ENCODE peak calls at places on chromosome 20, in four cellular contexts. One of them, this sample, is unnamed.

GRCh38 chr20:42260216-42260615 is 642.0 kb upstream of the CHD6 start:
- DNase-seq in thyroid gland: no peak
- DNase-seq in neural progenitor cell: peak; percentile 18
- DNase-seq in iPS DF 6.9: no peak
- DNase-seq in this sample: no peak

GRCh38 chr20:1324598-1325172 is 4.3 kb downstream of the SDCBP2 start:
- DNase-seq in thyroid gland: no peak
- DNase-seq in neural progenitor cell: no peak
- DNase-seq in iPS DF 6.9: no peak
- DNase-seq in this sample: no peak

GRCh38 chr20:19288636-19289035 is 76.2 kb downstream of the SLC24A3 start:
- DNase-seq in thyroid gland: no peak
- DNase-seq in neural progenitor cell: no peak
- DNase-seq in iPS DF 6.9: no peak
- DNase-seq in this sample: no peak

GRCh38 chr20:46770330-46771194 is 61.1 kb downstream of the SLC2A10 start:
- DNase-seq in thyroid gland: no peak
- DNase-seq in neural progenitor cell: no peak
- DNase-seq in iPS DF 6.9: no peak
- DNase-seq in this sample: no peak

GRCh38 chr20:15328084-15328483 is 990.7 kb upstream of the FLRT3 start:
- DNase-seq in thyroid gland: peak; percentile 69
- DNase-seq in neural progenitor cell: no peak
- DNase-seq in iPS DF 6.9: no peak
- DNase-seq in this sample: no peak

GRCh38 chr20:62591122-62591468 is 51.2 kb upstream of the SLCO4A1 start:
- DNase-seq in thyroid gland: no peak
- DNase-seq in neural progenitor cell: no peak
- DNase-seq in iPS DF 6.9: no peak
- DNase-seq in this sample: no peak

GRCh38 chr20:17614176-17614811 is 44.4 kb downstream of the DSTN start:
- DNase-seq in thyroid gland: no peak
- DNase-seq in neural progenitor cell: no peak
- DNase-seq in iPS DF 6.9: no peak
- DNase-seq in this sample: peak; percentile 70

GRCh38 chr20:58875111-58875510 is 22.6 kb downstream of the GNAS start:
- DNase-seq in thyroid gland: no peak
- DNase-seq in neural progenitor cell: peak; percentile 61
- DNase-seq in iPS DF 6.9: no peak
- DNase-seq in this sample: no peak

GRCh38 chr20:9955646-9956045 is 79.1 kb upstream of the ANKEF1 start:
- DNase-seq in thyroid gland: no peak
- DNase-seq in neural progenitor cell: no peak
- DNase-seq in iPS DF 6.9: no peak
- DNase-seq in this sample: no peak

GRCh38 chr20:54062812-54063280 is 7.5 kb downstream of the BCAS1 start:
- DNase-seq in thyroid gland: no peak
- DNase-seq in neural progenitor cell: peak; percentile 46
- DNase-seq in iPS DF 6.9: no peak
- DNase-seq in this sample: no peak

GRCh38 chr20:45041464-45042337 is 59.2 kb downstream of the KCNS1 start:
- DNase-seq in thyroid gland: no peak
- DNase-seq in neural progenitor cell: no peak
- DNase-seq in iPS DF 6.9: peak; percentile 25
- DNase-seq in this sample: no peak

GRCh38 chr20:45779011-45779915 is 12.4 kb downstream of the WFDC3 start:
- DNase-seq in thyroid gland: peak; percentile 95
- DNase-seq in neural progenitor cell: no peak
- DNase-seq in iPS DF 6.9: no peak
- DNase-seq in this sample: peak; percentile 89

GRCh38 chr20:16069416-16070010 is 503.7 kb downstream of the KIF16B start:
- DNase-seq in thyroid gland: no peak
- DNase-seq in neural progenitor cell: no peak
- DNase-seq in iPS DF 6.9: no peak
- DNase-seq in this sample: no peak

GRCh38 chr20:58077282-58077681 is 151.2 kb downstream of the ANKRD60 start:
- DNase-seq in thyroid gland: no peak
- DNase-seq in neural progenitor cell: no peak
- DNase-seq in iPS DF 6.9: no peak
- DNase-seq in this sample: no peak

GRCh38 chr20:41232971-41233926 is 84.3 kb downstream of the ZHX3 start:
- DNase-seq in thyroid gland: no peak
- DNase-seq in neural progenitor cell: no peak
- DNase-seq in iPS DF 6.9: no peak
- DNase-seq in this sample: no peak
- H3K4me3 ChIP-seq in thyroid gland: no peak overlapping the region
- H3K4me3 ChIP-seq in neural progenitor cell: no peak overlapping the region
- H3K4me3 ChIP-seq in iPS DF 6.9: no peak overlapping the region
- H3K4me3 ChIP-seq in this sample: no peak overlapping the region

GRCh38 chr20:7773511-7773910 is 166.7 kb downstream of the HAO1 start:
- DNase-seq in thyroid gland: no peak
- DNase-seq in neural progenitor cell: no peak
- DNase-seq in iPS DF 6.9: no peak
- DNase-seq in this sample: no peak
- H3K9me3 ChIP-seq in thyroid gland: no peaks in the 10 kb centered on the region
- H3K9me3 ChIP-seq in neural progenitor cell: no peaks in the 10 kb centered on the region
- H3K9me3 ChIP-seq in iPS DF 6.9: peaks cover 4% of the 10 kb centered on the region
- H3K9me3 ChIP-seq in this sample: no peaks in the 10 kb centered on the region

GRCh38 chr20:24586523-24586840 is 117.1 kb downstream of the SYNDIG1 start:
- DNase-seq in thyroid gland: no peak
- DNase-seq in neural progenitor cell: no peak
- DNase-seq in iPS DF 6.9: no peak
- DNase-seq in this sample: no peak
- H3K4me3 ChIP-seq in thyroid gland: no peak overlapping the region
- H3K4me3 ChIP-seq in neural progenitor cell: no peak overlapping the region
- H3K4me3 ChIP-seq in iPS DF 6.9: no peak overlapping the region
- H3K4me3 ChIP-seq in this sample: no peak overlapping the region

GRCh38 chr20:60117040-60117439 is 158.8 kb downstream of the CDH26 start:
- DNase-seq in thyroid gland: no peak
- DNase-seq in neural progenitor cell: no peak
- DNase-seq in iPS DF 6.9: no peak
- DNase-seq in this sample: no peak
- H3K9me3 ChIP-seq in thyroid gland: no peaks in the 10 kb centered on the region
- H3K9me3 ChIP-seq in neural progenitor cell: no peaks in the 10 kb centered on the region
- H3K9me3 ChIP-seq in iPS DF 6.9: no peaks in the 10 kb centered on the region
- H3K9me3 ChIP-seq in this sample: no peaks in the 10 kb centered on the region

GRCh38 chr20:64080813-64081619 is 1.1 kb downstream of the OPRL1 start:
- DNase-seq in thyroid gland: no peak
- DNase-seq in neural progenitor cell: no peak
- DNase-seq in iPS DF 6.9: no peak
- DNase-seq in this sample: no peak
- H3K4me3 ChIP-seq in thyroid gland: no peak overlapping the region
- H3K4me3 ChIP-seq in neural progenitor cell: peak overlapping the region; percentile 77
- H3K4me3 ChIP-seq in iPS DF 6.9: no peak overlapping the region
- H3K4me3 ChIP-seq in this sample: no peak overlapping the region

GRCh38 chr20:36988494-36988966 is 37.0 kb upstream of the SAMHD1 start:
- DNase-seq in thyroid gland: no peak
- DNase-seq in neural progenitor cell: no peak
- DNase-seq in iPS DF 6.9: no peak
- DNase-seq in this sample: no peak
- H3K9me3 ChIP-seq in thyroid gland: no peaks in the 10 kb centered on the region
- H3K9me3 ChIP-seq in neural progenitor cell: no peaks in the 10 kb centered on the region
- H3K9me3 ChIP-seq in iPS DF 6.9: no peaks in the 10 kb centered on the region
- H3K9me3 ChIP-seq in this sample: no peaks in the 10 kb centered on the region

GRCh38 chr20:61121661-61122060 is 130.4 kb upstream of the CDH4 start:
- DNase-seq in thyroid gland: no peak
- DNase-seq in neural progenitor cell: no peak
- DNase-seq in iPS DF 6.9: no peak
- DNase-seq in this sample: no peak

GRCh38 chr20:61123751-61124368 is 128.2 kb upstream of the CDH4 start:
- DNase-seq in thyroid gland: no peak
- DNase-seq in neural progenitor cell: no peak
- DNase-seq in iPS DF 6.9: no peak
- DNase-seq in this sample: no peak

GRCh38 chr20:61125076-61125475 is 127.0 kb upstream of the CDH4 start:
- DNase-seq in thyroid gland: no peak
- DNase-seq in neural progenitor cell: no peak
- DNase-seq in iPS DF 6.9: no peak
- DNase-seq in this sample: no peak

GRCh38 chr20:61125536-61126180 is 126.4 kb upstream of the CDH4 start:
- DNase-seq in thyroid gland: no peak
- DNase-seq in neural progenitor cell: no peak
- DNase-seq in iPS DF 6.9: no peak
- DNase-seq in this sample: no peak

GRCh38 chr20:61123286-61123685 is 128.8 kb upstream of the CDH4 start:
- DNase-seq in thyroid gland: no peak
- DNase-seq in neural progenitor cell: no peak
- DNase-seq in iPS DF 6.9: no peak
- DNase-seq in this sample: no peak
- H3K4me3 ChIP-seq in thyroid gland: no peak overlapping the region
- H3K4me3 ChIP-seq in neural progenitor cell: no peak overlapping the region
- H3K4me3 ChIP-seq in iPS DF 6.9: no peak overlapping the region
- H3K4me3 ChIP-seq in this sample: no peak overlapping the region

DNA sequence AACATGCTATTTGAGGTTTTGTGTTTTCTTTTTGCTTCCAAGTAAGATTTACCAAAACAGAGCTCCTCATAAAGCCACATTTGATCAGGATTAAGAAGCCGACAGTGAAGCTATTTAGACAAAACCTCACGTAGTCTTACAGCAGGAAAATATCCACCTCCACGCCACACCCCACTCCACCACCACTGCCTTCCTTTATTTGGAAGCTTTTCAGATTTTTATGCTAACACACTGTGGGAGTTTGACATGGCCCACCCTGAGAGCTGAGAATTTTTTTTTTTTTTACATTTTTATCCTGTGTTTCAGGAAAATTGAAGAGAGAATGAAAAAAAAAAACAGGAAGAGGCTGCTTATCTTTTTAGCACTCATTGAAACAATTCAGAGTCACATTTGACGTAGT is 104.8 kb upstream of the MC3R start:
- DNase-seq in thyroid gland: no peak
- DNase-seq in neural progenitor cell: no peak
- DNase-seq in iPS DF 6.9: no peak
- DNase-seq in this sample: no peak
- H3K9me3 ChIP-seq in thyroid gland: no peaks in the 10 kb centered on the region
- H3K9me3 ChIP-seq in neural progenitor cell: peaks cover 12% of the 10 kb centered on the region
- H3K9me3 ChIP-seq in iPS DF 6.9: peaks cover 4% of the 10 kb centered on the region
- H3K9me3 ChIP-seq in this sample: no peaks in the 10 kb centered on the region

GRCh38 chr20:35284992-35285805 is 627 bp upstream of the EIF6 start:
- DNase-seq in thyroid gland: no peak
- DNase-seq in neural progenitor cell: no peak
- DNase-seq in iPS DF 6.9: no peak
- DNase-seq in this sample: no peak
- H3K4me3 ChIP-seq in thyroid gland: peak overlapping the region; percentile 58
- H3K4me3 ChIP-seq in neural progenitor cell: peak overlapping the region; percentile 83
- H3K4me3 ChIP-seq in iPS DF 6.9: peak overlapping the region; percentile 94
- H3K4me3 ChIP-seq in this sample: peak overlapping the region; percentile 97

This sample was measured in body of pancreas.